ENCODE peak calls at places on chromosomes 5 and 9, in seven cellular contexts. Q, J, A, P, T, Z and Y are unnamed samples.

GRCh38 chr9:79801459-79801858 is 229.7 kb downstream of the TLE4 start:
- DNase-seq in T (no peak), Z (no peak), A (no peak), P (no peak), J (no peak), Q (no peak), Y (no peak)

GRCh38 chr5:174951151-174951780 is 226.9 kb downstream of the MSX2 start:
- DNase-seq in P (peak; percentile 36), T (no peak), A (peak; percentile 47), J (peak; percentile 67), Z (peak; percentile 58), Q (peak; percentile 65), Y (peak; percentile 77)

GRCh38 chr9:76905661-76905983 is 292 bp downstream of the PRUNE2 start:
- DNase-seq in Q (no peak), J (no peak), A (no peak), P (no peak), T (no peak), Z (peak; percentile 11), Y (peak; percentile 7)

GRCh38 chr9:7045361-7045760 is 287.6 kb downstream of the KDM4C start:
- DNase-seq in J (no peak), Z (no peak), Q (no peak), T (no peak), P (no peak), A (no peak), Y (no peak)

GRCh38 chr9:107684224-107684623 is 194.7 kb upstream of the KLF4 start:
- DNase-seq in J (no peak), A (no peak), P (no peak), Q (no peak), Z (no peak), T (no peak), Y (no peak)

GRCh38 chr5:61704289-61704688 is 372.2 kb downstream of the ZSWIM6 start:
- DNase-seq in A (no peak), Z (no peak), Q (no peak), T (no peak), J (no peak), P (no peak), Y (no peak)

GRCh38 chr9:34578241-34579096 is 11.1 kb downstream of the CNTFR start:
- DNase-seq in T (no peak), P (no peak), A (no peak), J (no peak), Q (no peak), Z (no peak), Y (no peak)

GRCh38 chr5:107476783-107477182 is 194.0 kb downstream of the EFNA5 start:
- DNase-seq in P (peak; percentile 27), T (no peak), Z (no peak), J (no peak), Q (no peak), A (no peak), Y (peak; percentile 73)

GRCh38 chr5:101091902-101092301 is 188.8 kb upstream of the ST8SIA4 start:
- DNase-seq in P (no peak), J (no peak), T (no peak), Z (no peak), Q (no peak), A (no peak), Y (no peak)

GRCh38 chr9:98087420-98088354 is 31.2 kb downstream of the NANS start:
- DNase-seq in T (no peak), P (peak; percentile 34), Z (no peak), J (no peak), Q (no peak), A (no peak), Y (no peak)

GRCh38 chr5:38870595-38870994 is 24.8 kb downstream of the OSMR start:
- DNase-seq in Q (no peak), P (no peak), A (no peak), Z (no peak), J (no peak), T (no peak), Y (no peak)

GRCh38 chr9:74920944-74921626 is 31.6 kb downstream of the C9orf40 start:
- DNase-seq in Q (no peak), P (no peak), J (no peak), T (no peak), Z (no peak), A (no peak), Y (peak; percentile 25)

GRCh38 chr9:99905833-99906402 is 536 bp upstream of the STX17 start:
- DNase-seq in T (no peak), A (peak; percentile 9), J (no peak), Q (no peak), P (no peak), Z (peak; percentile 28), Y (peak; percentile 25)

GRCh38 chr5:136375920-136376319 is 10.6 kb upstream of the TRPC7 start:
- DNase-seq in J (no peak), A (no peak), T (no peak), P (no peak), Z (no peak), Q (no peak), Y (no peak)

GRCh38 chr5:34500236-34500836 is 155.8 kb upstream of the RAI14 start:
- DNase-seq in Q (no peak), Z (no peak), A (no peak), J (no peak), P (no peak), T (no peak), Y (no peak)

GRCh38 chr9:91166796-91167366 is 194.8 kb downstream of the AUH start:
- DNase-seq in T (no peak), A (no peak), P (no peak), Q (no peak), J (no peak), Z (no peak), Y (no peak)

GRCh38 chr9:13088734-13089427 is 190.6 kb downstream of the MPDZ start:
- DNase-seq in Q (peak; percentile 14), Z (no peak), T (no peak), P (no peak), A (no peak), J (peak; percentile 13), Y (peak; percentile 36)

GRCh38 chr5:163712011-163712410 is 206.6 kb downstream of the MAT2B start:
- DNase-seq in P (no peak), Q (no peak), J (no peak), Z (no peak), A (no peak), T (no peak), Y (no peak)

GRCh38 chr5:111070272-111071134 is 1.0 kb upstream of the TSLP start:
- DNase-seq in P (no peak), Q (no peak), T (peak; percentile 53), A (no peak), Z (no peak), J (no peak), Y (no peak)

GRCh38 chr9:92887880-92888338 is 10.1 kb upstream of the ZNF484 start:
- DNase-seq in T (no peak), J (no peak), P (peak; percentile 24), Q (no peak), A (no peak), Z (no peak), Y (no peak)

GRCh38 chr9:16344343-16344742 is 526.1 kb downstream of the BNC2 start:
- DNase-seq in T (no peak), P (no peak), J (peak; percentile 33), A (no peak), Z (no peak), Q (peak; percentile 39), Y (no peak)

GRCh38 chr5:133945561-133945960 is 22.9 kb downstream of the C5orf15 start:
- DNase-seq in A (no peak), Q (no peak), T (no peak), J (no peak), P (no peak), Z (no peak), Y (no peak)

DNA sequence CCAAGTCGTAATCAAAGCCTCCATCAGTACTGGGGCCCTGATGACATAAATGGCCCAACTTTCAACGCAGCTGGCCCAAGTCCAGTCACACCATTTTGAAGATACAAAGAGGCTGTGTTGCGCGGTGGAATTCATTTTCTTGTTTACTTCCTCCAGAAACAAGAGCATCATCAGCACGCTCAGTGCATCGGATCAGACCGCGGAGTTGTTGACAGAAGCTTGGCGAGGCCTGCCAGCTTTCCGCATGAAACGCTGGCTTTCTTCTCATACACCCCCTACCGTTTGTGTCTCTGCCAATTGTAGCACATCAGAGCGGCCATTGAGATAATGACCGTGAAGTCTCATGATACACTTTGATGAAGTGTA is 101.7 kb upstream of the SPATA31D4 start:
- DNase-seq in A (peak; percentile 4), P (no peak), J (no peak), Q (no peak), T (no peak), Z (no peak), Y (no peak)
- H3K4me3 ChIP-seq in A (no peak overlapping the region), P (no peak overlapping the region), J (no peak overlapping the region), Q (no peak overlapping the region), T (no peak overlapping the region), Z (no peak overlapping the region), Y (no peak overlapping the region)

GRCh38 chr5:43514471-43514815 is 505 bp downstream of the C5orf34 start:
- DNase-seq in J (peak; percentile 51), T (no peak), A (no peak), Q (no peak), P (no peak), Z (no peak), Y (peak; percentile 21)
- H3K27ac ChIP-seq in J (peak overlapping the region; percentile 96), T (peak overlapping the region; percentile 78), A (no peak overlapping the region), Q (peak overlapping the region; percentile 95), P (peak overlapping the region; percentile 87), Z (peak overlapping the region; percentile 70), Y (peak overlapping the region; percentile 27)

GRCh38 chr5:103060414-103060954 is 59.5 kb downstream of the GIN1 start:
- DNase-seq in T (no peak), P (no peak), J (no peak), Z (no peak), Q (no peak), A (no peak), Y (peak; percentile 15)

GRCh38 chr5:103057208-103058130 is 62.5 kb downstream of the GIN1 start:
- DNase-seq in A (no peak), Z (no peak), J (no peak), Q (no peak), T (no peak), P (no peak), Y (peak; percentile 26)

GRCh38 chr5:103059525-103059924 is 60.4 kb downstream of the GIN1 start:
- DNase-seq in P (no peak), A (no peak), Z (no peak), Q (no peak), T (no peak), J (no peak), Y (no peak)
- H3K4me3 ChIP-seq in P (no peak overlapping the region), A (no peak overlapping the region), Z (no peak overlapping the region), Q (no peak overlapping the region), T (no peak overlapping the region), J (no peak overlapping the region), Y (no peak overlapping the region)

GRCh38 chr5:141608046-141608445 is 10.8 kb downstream of the DIAPH1 start:
- DNase-seq in T (no peak), A (no peak), Z (no peak), P (no peak), Q (no peak), J (no peak), Y (no peak)
- H3K27ac ChIP-seq in T (peak overlapping the region; percentile 39), A (no peak overlapping the region), Z (peak overlapping the region; percentile 66), P (peak overlapping the region; percentile 90), Q (no peak overlapping the region), J (no peak overlapping the region), Y (peak overlapping the region; percentile 48)

GRCh38 chr9:127528407-127529251 is 77.3 kb downstream of the LRSAM1 start:
- DNase-seq in Z (no peak), Q (no peak), P (no peak), A (no peak), J (no peak), T (no peak), Y (no peak)
- H3K4me3 ChIP-seq in Z (no peak overlapping the region), Q (no peak overlapping the region), P (no peak overlapping the region), A (no peak overlapping the region), J (no peak overlapping the region), T (no peak overlapping the region), Y (no peak overlapping the region)

GRCh38 chr9:86733929-86734328 is 213.4 kb downstream of the GAS1 start:
- DNase-seq in P (no peak), Z (no peak), Q (no peak), T (no peak), J (no peak), A (no peak), Y (no peak)
- H3K27ac ChIP-seq in P (no peak overlapping the region), Z (no peak overlapping the region), Q (no peak overlapping the region), T (no peak overlapping the region), J (no peak overlapping the region), A (no peak overlapping the region), Y (no peak overlapping the region)